ENCODE peak calls at places on chromosomes 6 and 20, in five cellular contexts. F is cardiac muscle cell, J is lower leg skin, B is AG04449, H is adrenal gland. P is an unnamed sample.

GRCh38 chr20:53677447-53678314 is 84.0 kb upstream of the ZNF217 start:
- DNase-seq in H (peak), J (no peak), F (peak), B (no peak), P (peak)

GRCh38 chr6:135493218-135493961 is 4.2 kb downstream of the AHI1 start:
- DNase-seq in H (no peak), F (no peak), J (no peak), B (no peak), P (no peak)

GRCh38 chr20:23047738-23048214 is 1.7 kb downstream of the THBD start:
- DNase-seq in J (no peak), H (no peak), B (no peak), F (no peak), P (peak)

GRCh38 chr6:108068618-108069017 is 5.9 kb downstream of the OSTM1 start:
- DNase-seq in H (no peak), J (no peak), F (no peak), B (no peak), P (no peak)

GRCh38 chr6:157270308-157270707 is 53.0 kb downstream of the TMEM242 start:
- DNase-seq in F (no peak), H (no peak), J (no peak), B (no peak), P (no peak)

GRCh38 chr6:132205946-132206345 is 195.3 kb downstream of the MOXD1 start:
- DNase-seq in F (no peak), H (no peak), B (no peak), J (no peak), P (no peak)

GRCh38 chr6:134057478-134057877 is 5.1 kb upstream of the SLC2A12 start:
- DNase-seq in B (no peak), F (no peak), H (no peak), J (no peak), P (no peak)

GRCh38 chr6:18388252-18388651 is 1.1 kb downstream of the RNF144B start:
- DNase-seq in F (no peak), H (no peak), J (no peak), B (no peak), P (no peak)

GRCh38 chr6:38169221-38169674 is 349.7 kb downstream of the ZFAND3 start:
- DNase-seq in H (no peak), F (no peak), B (no peak), J (no peak), P (peak)

GRCh38 chr6:161696828-161697227 is 423.0 kb upstream of the AGPAT4 start:
- DNase-seq in B (no peak), F (no peak), J (no peak), H (peak), P (no peak)

GRCh38 chr6:11030904-11031303 is 13.2 kb downstream of the ELOVL2 start:
- DNase-seq in J (no peak), F (no peak), H (no peak), B (no peak), P (no peak)

GRCh38 chr6:40540790-40541189 is 46.4 kb downstream of the LRFN2 start:
- DNase-seq in B (no peak), F (no peak), J (no peak), H (no peak), P (no peak)

GRCh38 chr6:7617954-7618764 is 28.2 kb downstream of the SNRNP48 start:
- DNase-seq in H (peak), B (peak), J (peak), F (peak), P (no peak)

GRCh38 chr6:139172567-139172966 is 37.7 kb downstream of the HECA start:
- DNase-seq in F (no peak), B (no peak), J (no peak), H (no peak), P (no peak)

GRCh38 chr6:44179072-44179536 is 20.5 kb downstream of the CAPN11 start:
- DNase-seq in H (no peak), J (no peak), F (no peak), B (no peak), P (no peak)

GRCh38 chr6:68211242-68211795 is 423.8 kb upstream of the ADGRB3 start:
- DNase-seq in H (no peak), F (peak), J (no peak), B (no peak), P (no peak)

GRCh38 chr6:3468585-3468984 is 11.7 kb upstream of the SLC22A23 start:
- DNase-seq in B (no peak), F (no peak), J (peak), H (no peak), P (no peak)

GRCh38 chr6:87806635-87807034 is 104.6 kb upstream of the AKIRIN2 start:
- DNase-seq in H (no peak), B (no peak), J (no peak), F (peak), P (no peak)

GRCh38 chr6:164109770-164110140 is 695.2 kb downstream of the QKI start:
- DNase-seq in F (peak), B (no peak), H (peak), J (no peak), P (no peak)

GRCh38 chr20:54133434-54134427 is 40.1 kb downstream of the CYP24A1 start:
- DNase-seq in B (no peak), H (no peak), F (peak), J (no peak), P (no peak)

GRCh38 chr6:150641398-150642139 is 41.9 kb downstream of the PLEKHG1 start:
- DNase-seq in F (no peak), H (no peak), J (no peak), B (no peak), P (no peak)

GRCh38 chr6:14871196-14871595 is 374.7 kb upstream of the JARID2 start:
- DNase-seq in B (no peak), H (no peak), F (no peak), J (no peak), P (no peak)

GRCh38 chr6:11363881-11364576 is 131.6 kb upstream of the NEDD9 start:
- DNase-seq in B (no peak), J (no peak), H (no peak), F (no peak), P (no peak)

GRCh38 chr6:44527191-44527960 is 139.9 kb downstream of the CDC5L start:
- DNase-seq in H (no peak), F (no peak), B (no peak), J (no peak), P (no peak)

GRCh38 chr6:106629103-106629858 is at the start of the genes QRSL1 and RTN4IP1:
- DNase-seq in J (peak), F (peak), H (peak), B (peak), P (peak)

GRCh38 chr20:21289651-21290050 is 13.5 kb upstream of the XRN2 start:
- DNase-seq in F (no peak), B (no peak), H (no peak), J (no peak), P (no peak)

GRCh38 chr6:151067684-151068596 is 171.8 kb upstream of the AKAP12 start:
- DNase-seq in B (peak), J (peak), F (peak), H (peak), P (peak)

GRCh38 chr20:3935295-3935955 is 46.2 kb downstream of the PANK2 start:
- DNase-seq in F (no peak), B (no peak), J (no peak), H (peak), P (no peak)

GRCh38 chr20:11890331-11891080 is 27.2 kb upstream of the BTBD3 start:
- DNase-seq in H (peak), J (peak), B (peak), F (peak), P (peak)

GRCh38 chr6:144158133-144158532 is 7.8 kb downstream of the STX11 start:
- DNase-seq in B (peak), J (peak), H (peak), F (peak), P (no peak)

GRCh38 chr20:59010995-59011873 is 4.2 kb upstream of the CTSZ start:
- DNase-seq in H (no peak), B (peak), J (no peak), F (peak), P (no peak)

GRCh38 chr6:36491378-36491965 is 48.7 kb downstream of the KCTD20 start:
- DNase-seq in H (no peak), B (no peak), F (no peak), J (no peak), P (no peak)

GRCh38 chr6:31736768-31737314 is 511 bp upstream of the CLIC1 start:
- DNase-seq in J (no peak), H (no peak), F (no peak), B (no peak), P (peak)
- H3K4me3 ChIP-seq in J (peak), H (no peak), F (peak), B (peak), P (peak)

GRCh38 chr20:47213960-47214359 is 142.5 kb downstream of the ZMYND8 start:
- DNase-seq in F (no peak), H (no peak), B (no peak), J (no peak), P (no peak)
- H3K4me3 ChIP-seq in F (no peak), H (no peak), B (no peak), J (no peak), P (no peak)

DNA sequence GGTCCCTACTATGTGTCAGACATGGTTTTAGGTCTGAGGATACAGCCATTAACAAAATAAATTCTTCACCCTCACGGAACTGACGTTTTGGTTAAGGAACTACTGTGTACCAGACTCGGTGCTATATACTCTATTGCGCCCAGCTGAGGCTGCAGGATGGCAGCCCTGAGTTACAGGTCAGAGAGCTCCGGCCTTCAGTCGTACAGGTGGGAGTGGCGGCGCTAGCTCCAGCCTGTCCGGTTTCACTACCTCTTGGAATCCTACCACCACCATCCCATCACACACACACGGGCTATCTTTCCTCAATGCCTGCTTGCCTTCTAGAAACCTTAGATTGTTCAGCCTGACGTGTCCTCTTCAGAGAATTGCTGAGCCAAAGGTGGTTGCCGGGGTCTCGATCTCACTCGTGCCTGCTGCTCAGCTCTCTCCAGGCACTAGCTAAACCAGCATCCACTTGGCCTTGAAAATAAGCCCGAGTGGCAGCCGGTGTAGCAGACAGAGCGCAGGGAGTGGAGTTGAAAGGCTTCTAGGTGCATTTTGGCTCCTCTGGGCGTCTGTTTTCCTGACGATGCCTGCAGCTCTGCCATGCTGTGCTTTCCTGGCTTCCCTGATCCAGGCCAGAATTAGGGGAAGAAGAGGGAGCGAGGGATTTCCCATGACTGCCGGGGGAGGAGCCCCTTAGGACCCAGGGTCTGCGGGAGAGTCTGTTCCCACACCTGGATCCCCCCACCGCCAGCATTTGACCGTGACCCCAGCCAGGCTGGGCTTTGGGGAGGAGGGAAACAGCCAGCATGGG is 1.1 kb upstream of the TCF15 start:
- DNase-seq in B (no peak), J (no peak), F (no peak), H (no peak), P (no peak)
- H3K4me3 ChIP-seq in B (no peak), J (no peak), F (no peak), H (no peak), P (peak)

GRCh38 chr6:30678964-30679726 is 6.3 kb upstream of the DHX16 start:
- DNase-seq in B (no peak), J (peak), F (peak), H (peak), P (peak)

GRCh38 chr6:30676660-30677270 is 4.0 kb upstream of the DHX16 start:
- DNase-seq in H (no peak), J (no peak), F (no peak), B (no peak), P (no peak)

GRCh38 chr6:30682181-30683117 is 4.0 kb downstream of the PPP1R18 start:
- DNase-seq in H (peak), F (peak), B (peak), J (peak), P (peak)

GRCh38 chr6:30681696-30682180 is 4.7 kb downstream of the PPP1R18 start:
- DNase-seq in B (no peak), J (no peak), F (no peak), H (no peak), P (no peak)

DNA sequence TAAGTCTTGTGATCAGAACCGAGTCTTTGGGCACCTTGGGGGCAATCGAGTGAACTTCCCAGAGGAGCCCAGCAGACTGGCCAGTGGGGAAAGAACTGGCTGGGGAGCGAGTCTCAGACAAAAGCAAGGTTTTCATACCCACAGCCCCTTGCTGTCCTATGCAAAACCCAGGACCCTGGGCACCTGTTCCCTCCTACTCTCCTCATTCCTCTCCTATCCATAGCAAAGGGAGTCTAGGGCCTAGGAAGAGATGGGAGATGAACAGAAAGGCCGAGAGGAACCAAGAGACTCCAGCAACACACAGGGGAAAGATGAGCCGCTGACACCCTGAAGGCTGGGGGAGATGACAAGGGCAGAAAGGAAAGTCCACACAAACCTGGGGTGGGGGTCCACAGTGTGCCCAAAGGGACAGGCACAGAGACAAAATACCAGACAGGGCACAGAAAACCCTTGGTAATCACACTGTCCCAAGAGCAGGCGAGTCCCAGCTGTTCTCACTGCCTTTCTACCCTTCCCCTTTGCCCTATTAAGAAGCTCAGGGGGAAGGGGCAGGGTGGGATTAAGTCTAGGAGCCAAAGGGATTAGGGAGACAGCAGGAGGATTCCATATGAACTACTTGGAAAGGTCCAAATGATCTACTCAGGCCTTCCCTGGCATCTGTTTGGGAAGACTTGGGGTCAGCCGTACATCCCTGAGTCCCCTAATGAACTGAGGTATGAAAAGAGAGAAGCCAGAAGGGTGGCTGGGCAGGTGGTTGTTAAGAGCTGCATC is 6.5 kb downstream of the PPP1R18 start:
- DNase-seq in F (no peak), B (no peak), H (no peak), J (no peak), P (no peak)
- H3K4me3 ChIP-seq in F (no peak), B (peak), H (no peak), J (no peak), P (peak)

DNA sequence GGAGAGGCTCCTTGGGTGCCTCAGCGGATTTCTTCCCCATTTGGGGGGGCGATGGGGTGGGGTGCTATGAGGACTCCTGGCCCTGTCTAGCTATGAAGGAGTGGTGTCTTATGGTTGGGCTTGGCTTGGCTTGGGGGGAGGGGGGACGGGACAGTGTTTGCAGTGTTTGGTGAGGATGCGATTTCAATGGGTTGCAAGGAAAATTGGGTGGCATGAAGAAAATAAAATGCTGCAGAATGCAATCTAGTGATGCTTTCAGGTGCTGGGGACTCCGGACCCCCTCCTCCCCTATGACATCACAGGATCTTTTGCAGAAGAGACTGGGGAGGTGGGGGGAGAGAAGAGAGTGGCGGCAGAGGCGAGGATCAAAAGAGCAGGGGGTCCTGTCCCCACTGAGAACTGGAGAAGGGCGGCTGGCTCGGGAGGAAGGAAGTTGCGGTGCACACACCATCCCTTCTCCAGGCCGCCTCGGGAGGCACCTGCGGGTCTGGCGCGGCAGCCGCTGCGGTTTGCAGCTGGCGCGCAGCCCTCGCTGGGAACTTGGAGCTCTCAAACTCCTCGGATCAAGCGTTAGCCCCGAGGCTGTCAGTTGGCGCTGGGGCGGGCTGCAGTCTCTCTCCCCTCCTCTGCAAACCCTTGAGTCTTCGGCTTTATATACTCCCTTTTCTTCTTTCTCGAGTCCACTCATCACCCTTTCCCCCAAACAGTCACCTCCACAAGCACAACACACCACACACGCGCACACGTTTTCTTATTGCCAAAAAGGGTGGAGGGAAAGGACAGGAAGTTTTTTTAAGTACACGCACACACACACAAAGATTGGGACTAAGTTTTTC is 180.8 kb downstream of the TBXT start:
- DNase-seq in F (peak), J (no peak), B (no peak), H (peak), P (no peak)
- H3K4me3 ChIP-seq in F (peak), J (no peak), B (peak), H (peak), P (no peak)

DNA sequence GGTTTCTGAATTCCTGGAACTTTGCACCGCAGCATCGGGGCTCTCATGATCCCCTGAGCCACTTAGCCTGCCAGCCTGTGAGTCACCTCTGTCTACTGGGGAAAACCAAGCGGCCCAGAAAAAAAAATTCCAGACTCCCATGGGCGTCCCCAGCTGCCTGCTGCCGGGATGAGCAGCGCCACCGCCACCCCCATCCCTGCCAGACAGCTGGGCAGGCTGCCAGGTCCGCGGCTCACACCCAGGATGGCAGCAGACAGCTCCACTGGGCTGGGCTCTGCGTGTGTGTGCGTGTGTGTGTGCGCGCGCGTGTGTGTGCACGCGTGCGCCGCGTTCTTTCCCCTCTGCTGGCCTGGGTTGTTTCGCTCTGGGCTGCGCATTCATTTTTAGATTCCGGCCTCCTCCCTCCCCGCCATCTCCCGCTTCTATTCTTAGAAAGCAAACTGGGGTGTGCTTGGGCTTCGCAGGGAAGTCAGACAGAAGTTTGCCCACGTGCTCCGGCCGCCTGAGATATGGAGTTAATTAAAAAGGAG is 38.9 kb upstream of the PMEPA1 start:
- DNase-seq in H (peak), B (no peak), J (peak), F (peak), P (peak)
- H3K4me3 ChIP-seq in H (no peak), B (peak), J (no peak), F (no peak), P (peak)

DNA sequence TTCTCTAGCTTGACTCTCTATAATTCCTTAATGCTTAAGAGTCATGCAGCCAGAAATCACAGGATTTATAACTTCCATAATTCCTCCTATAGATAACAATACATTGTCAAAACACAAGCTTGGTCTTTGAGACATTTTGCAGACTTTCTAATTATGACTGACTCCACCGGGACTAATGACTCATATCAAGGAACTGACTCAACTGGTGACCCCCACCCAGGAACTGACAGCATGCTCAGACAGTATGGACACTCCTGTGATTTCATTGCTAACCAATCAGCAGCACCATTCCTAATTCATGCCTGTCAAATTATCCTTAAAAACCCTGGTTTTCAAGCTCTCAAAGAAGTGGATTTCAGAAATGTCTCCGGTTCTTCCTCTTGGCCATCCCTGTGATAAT is 670.5 kb upstream of the IMPG1 start:
- DNase-seq in F (peak), J (no peak), H (no peak), B (no peak), P (no peak)
- H3K4me3 ChIP-seq in F (no peak), J (no peak), H (no peak), B (no peak), P (no peak)

P was measured in upper lobe of left lung.